ENCODE peak calls at places on chromosome 3, in six cellular contexts. A is tibial artery; D is B cell; W is neuronal stem cell; L is WTC11; Z is activated T-helper 1 cell treated with anti-CD3 and anti-CD28 coated beads, Interleukin-12 subunit alpha, Interleukin-12 subunit beta, Interleukin-2, Interleukin-4 antibody, amounts not matched to agents 30 ng/mL and 10 ng/mL and 1 ng/mL, durations not matched to agents 14 hours and 24 hours and 36 hours. J is an unnamed sample.

GRCh38 chr3:125647318-125648014 is 52.2 kb upstream of the OSBPL11 start:
- DNase-seq in A (no peak), D (no peak), W (no peak), L (no peak), Z (no peak), J (no peak)

GRCh38 chr3:36893137-36893557 is 51.7 kb downstream of the TRANK1 start:
- DNase-seq in A (peak), D (peak), W (no peak), L (no peak), Z (no peak), J (no peak)

GRCh38 chr3:78736863-78737262 is 1030.9 kb downstream of the ROBO1 start:
- DNase-seq in A (no peak), D (no peak), W (no peak), L (no peak), Z (no peak), J (no peak)

GRCh38 chr3:157948605-157949383 is 157.4 kb downstream of the SHOX2 start:
- DNase-seq in A (no peak), D (no peak), W (no peak), L (peak), Z (no peak), J (no peak)

GRCh38 chr3:58779934-58780333 is 113.4 kb upstream of the FAM3D start:
- DNase-seq in A (no peak), D (no peak), W (peak), L (no peak), Z (no peak), J (no peak)

GRCh38 chr3:100440895-100441294 is 39.6 kb downstream of the LNP1 start:
- DNase-seq in A (no peak), D (no peak), W (no peak), L (no peak), Z (no peak), J (no peak)

GRCh38 chr3:185815391-185816282 is 9.2 kb downstream of the IGF2BP2 start:
- DNase-seq in A (no peak), D (no peak), W (no peak), L (no peak), Z (no peak), J (no peak)

GRCh38 chr3:193845144-193845543 is 252.1 kb downstream of the OPA1 start:
- DNase-seq in A (no peak), D (no peak), W (no peak), L (no peak), Z (no peak), J (no peak)

GRCh38 chr3:34111361-34111760 is 312.9 kb downstream of the PDCD6IP start:
- DNase-seq in A (no peak), D (no peak), W (no peak), L (no peak), Z (no peak), J (no peak)

GRCh38 chr3:174126990-174127758 is 729.6 kb downstream of the NLGN1 start:
- DNase-seq in A (no peak), D (no peak), W (no peak), L (no peak), Z (no peak), J (no peak)

GRCh38 chr3:43287514-43287913 is 1.2 kb downstream of the SNRK start:
- DNase-seq in A (no peak), D (no peak), W (no peak), L (no peak), Z (no peak), J (no peak)

GRCh38 chr3:95815828-95816227 is 998.6 kb upstream of the EPHA6 start:
- DNase-seq in A (no peak), D (no peak), W (no peak), L (no peak), Z (no peak), J (no peak)

J was measured in activated T-helper 2 cell treated with anti-CD3 and anti-CD28 coated beads, Interferon-gamma antibody, Interleukin-2, Interleukin-4, amounts not matched to agents 10 μg/mL and 5 μg/mL and 100 μg/mL, durations not matched to agents 14 hours and 24 hours and 36 hours.